ENCODE peak calls at places on chromosomes 3 and 15, in nine cellular contexts. D is H1, W is A549, E is SK-N-SH, J is HepG2, U is endothelial cell of umbilical vein, L is K562, T is HCT116, V is GM12878. F is an unnamed sample.

GRCh38 chr15:67033012-67033411 is 32.4 kb upstream of the SMAD3 start:
- DNase-seq in T (no peak), V (no peak), L (no peak), W (no peak), U (no peak), E (no peak), J (no peak), D (no peak), F (no peak)

GRCh38 chr3:114392831-114393230 is 99.0 kb downstream of the TIGIT start:
- DNase-seq in J (no peak), U (no peak), E (no peak), V (no peak), L (no peak), W (no peak), T (no peak), D (no peak), F (no peak)

GRCh38 chr3:73086071-73086494 is 24.6 kb downstream of the EBLN2 start:
- DNase-seq in J (peak), W (peak), D (peak), T (peak), E (peak), U (peak), V (no peak), L (peak), F (peak)

GRCh38 chr3:105944721-105945120 is 75.9 kb upstream of the CBLB start:
- DNase-seq in U (no peak), W (peak), D (no peak), E (no peak), L (no peak), J (peak), T (no peak), V (no peak), F (no peak)

GRCh38 chr15:74062236-74062635 is 20.1 kb downstream of the GOLGA6A start:
- DNase-seq in W (no peak), L (no peak), U (no peak), T (no peak), D (no peak), J (no peak), V (no peak), E (no peak), F (no peak)

GRCh38 chr15:50307799-50308198 is 42.3 kb upstream of the HDC start:
- DNase-seq in D (no peak), U (no peak), W (no peak), L (no peak), E (no peak), V (no peak), T (no peak), J (no peak), F (no peak)

GRCh38 chr3:134381836-134382442 is 7.7 kb upstream of the AMOTL2 start:
- DNase-seq in T (no peak), V (no peak), J (no peak), W (no peak), U (no peak), D (no peak), L (no peak), E (no peak), F (no peak)

GRCh38 chr15:32029862-32030781 is at the start of gene CHRNA7:
- DNase-seq in V (no peak), D (peak), W (peak), U (peak), T (peak), J (peak), E (peak), L (peak), F (peak)

GRCh38 chr15:68187559-68187958 is 17.6 kb downstream of the CALML4 start:
- DNase-seq in E (peak), U (peak), L (no peak), J (no peak), T (no peak), D (no peak), W (no peak), V (no peak), F (no peak)

GRCh38 chr15:100350434-100351226 is 8.9 kb upstream of the ADAMTS17 start:
- DNase-seq in J (peak), U (no peak), E (no peak), T (no peak), W (peak), V (no peak), D (no peak), L (no peak), F (peak)

GRCh38 chr15:65558997-65559760 is 28.9 kb downstream of the HACD3 start:
- DNase-seq in J (no peak), W (no peak), D (no peak), U (no peak), E (peak), T (no peak), L (no peak), V (no peak), F (no peak)

GRCh38 chr3:156728267-156728985 is 54.0 kb downstream of the TIPARP start:
- DNase-seq in W (peak), J (peak), L (no peak), V (no peak), T (no peak), D (no peak), U (no peak), E (no peak), F (no peak)

GRCh38 chr15:69468241-69469121 is 15.9 kb downstream of the RPLP1 start:
- DNase-seq in L (peak), T (no peak), J (no peak), V (no peak), W (no peak), D (peak), U (no peak), E (peak), F (peak)

DNA sequence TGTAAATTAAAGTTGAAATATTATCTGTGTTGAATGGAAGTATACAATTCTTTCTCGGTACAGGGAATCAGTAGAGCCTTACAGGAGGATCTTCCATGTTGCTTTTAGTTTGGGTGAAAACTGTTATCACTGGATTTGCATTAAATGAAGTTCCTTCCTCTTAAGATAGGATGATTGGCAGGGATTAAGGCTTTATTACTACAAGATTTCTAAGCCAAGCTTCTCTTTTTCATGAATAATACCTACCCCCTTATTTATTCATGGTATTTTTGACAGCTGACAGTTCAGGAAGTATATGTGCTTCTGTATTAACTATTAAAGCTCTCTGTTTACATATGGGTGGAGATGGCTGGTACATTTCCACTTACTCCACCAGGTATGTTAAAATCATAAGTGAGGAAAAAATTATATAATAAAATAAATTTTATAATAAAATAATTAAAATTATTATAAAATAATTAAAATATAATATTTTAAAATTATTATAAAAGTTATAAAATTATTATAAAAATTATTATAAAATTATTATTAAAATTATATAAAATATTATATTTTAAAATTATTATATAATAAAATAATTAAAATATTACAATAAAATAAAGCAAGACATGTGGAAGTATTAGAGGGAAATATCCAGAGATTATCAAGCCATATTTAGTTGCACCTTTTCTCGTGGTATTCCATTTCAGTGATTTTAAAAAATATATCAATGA is 332.9 kb downstream of the ROBO2 start:
- DNase-seq in L (no peak), T (no peak), V (no peak), D (no peak), J (no peak), W (no peak), U (no peak), E (no peak), F (no peak)
- TF ChIP-seq MAX in L (no peak), T (no peak), V (no peak), D (no peak), J (no peak), W (no peak), U (no peak), E (no peak), F (no peak)

GRCh38 chr3:119560160-119560559 is 746 bp upstream of the CD80 start:
- DNase-seq in W (no peak), E (no peak), J (no peak), V (no peak), L (no peak), U (no peak), D (no peak), T (no peak), F (no peak)

GRCh38 chr3:119557192-119557873 is 2.1 kb downstream of the CD80 start:
- DNase-seq in E (no peak), T (no peak), J (no peak), U (no peak), V (no peak), L (no peak), W (no peak), D (no peak), F (no peak)

GRCh38 chr3:119559441-119559963 is at the start of gene CD80:
- DNase-seq in W (peak), J (peak), L (peak), U (peak), E (no peak), V (peak), T (peak), D (peak), F (peak)

GRCh38 chr3:119557874-119558264 is 1.5 kb downstream of the CD80 start:
- DNase-seq in W (no peak), T (no peak), E (no peak), L (peak), D (no peak), J (no peak), U (no peak), V (no peak), F (no peak)

DNA sequence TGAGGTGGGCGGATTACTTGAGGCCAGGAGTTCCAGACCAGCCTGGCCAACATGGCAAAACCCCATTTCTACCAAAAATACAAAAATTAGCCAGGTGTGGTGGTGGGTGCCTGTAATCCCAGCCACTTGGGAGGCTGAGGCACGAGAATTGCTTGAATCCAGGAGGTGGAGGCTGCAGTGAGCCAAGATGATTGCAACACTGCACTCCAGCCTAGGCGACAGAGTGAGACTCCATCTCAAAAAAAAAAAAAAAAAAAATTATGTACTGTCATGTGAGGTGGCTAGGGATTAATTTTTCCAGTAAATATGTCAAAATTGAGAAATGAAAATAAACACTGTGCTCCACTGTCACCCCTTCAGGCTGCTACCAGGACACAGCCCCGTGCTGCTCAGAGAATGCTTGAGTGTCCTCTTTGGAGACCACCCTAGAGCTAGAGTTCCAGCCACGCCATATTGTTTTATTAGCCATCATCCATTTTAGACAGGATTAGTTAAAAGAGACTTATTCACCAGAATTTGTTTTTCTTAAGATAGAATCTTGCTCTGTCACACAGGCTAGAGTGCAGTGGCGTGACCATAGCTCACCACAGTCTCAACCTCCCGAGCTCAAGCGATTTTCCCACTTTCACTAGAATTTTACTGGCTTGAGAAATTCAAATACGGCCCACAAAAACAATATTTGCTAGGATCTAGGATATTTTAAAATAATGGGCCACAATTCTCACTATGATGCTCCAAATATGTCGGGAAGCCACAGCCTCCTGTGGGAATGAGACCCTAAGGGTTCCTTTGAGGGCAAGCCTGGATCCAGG is 680 bp downstream of the CD80 start:
- DNase-seq in J (no peak), E (no peak), W (no peak), D (no peak), T (no peak), V (no peak), L (no peak), U (no peak), F (no peak)
- H3K4me3 ChIP-seq in J (no peak), E (no peak), W (no peak), D (no peak), T (no peak), V (peak), L (peak), U (no peak), F (no peak)

GRCh38 chr3:178062126-178062525 is 474.1 kb upstream of the KCNMB2 start:
- DNase-seq in U (peak), D (no peak), W (no peak), L (no peak), V (no peak), E (no peak), T (no peak), J (no peak), F (no peak)

GRCh38 chr3:178059124-178059523 is 477.1 kb upstream of the KCNMB2 start:
- DNase-seq in L (no peak), W (no peak), J (peak), V (no peak), T (no peak), E (no peak), D (no peak), U (no peak), F (no peak)

GRCh38 chr3:178060406-178060805 is 475.8 kb upstream of the KCNMB2 start:
- DNase-seq in J (no peak), E (no peak), L (no peak), U (no peak), T (no peak), W (no peak), V (no peak), D (no peak), F (no peak)

GRCh38 chr3:178058629-178059028 is 477.6 kb upstream of the KCNMB2 start:
- DNase-seq in W (no peak), U (no peak), E (no peak), J (peak), L (no peak), D (no peak), V (no peak), T (no peak), F (no peak)

DNA sequence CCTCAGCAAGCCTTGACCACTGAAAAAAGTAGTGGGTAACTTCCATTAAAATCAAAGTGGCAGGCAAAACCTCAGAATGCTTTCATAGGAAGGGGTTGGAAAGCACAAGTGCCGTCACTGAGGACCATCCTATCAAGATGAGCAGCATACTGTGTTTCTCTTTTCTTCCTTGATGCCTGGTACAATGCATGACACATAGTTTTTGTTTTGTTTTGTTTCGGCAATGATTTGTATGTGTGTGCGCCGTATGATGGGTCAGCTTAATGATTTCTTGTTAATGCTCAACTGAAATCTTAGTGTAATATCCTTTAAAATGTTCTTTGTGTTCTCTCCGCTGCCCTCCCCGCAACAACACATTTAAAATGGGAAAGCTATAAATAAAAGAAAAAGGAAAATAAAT is 476.4 kb upstream of the KCNMB2 start:
- DNase-seq in U (no peak), V (no peak), D (no peak), L (no peak), E (no peak), J (no peak), W (no peak), T (no peak), F (no peak)
- TF ChIP-seq MAX in U (no peak), V (no peak), D (no peak), L (no peak), E (no peak), J (no peak), W (no peak), T (no peak), F (no peak)

GRCh38 chr3:121895121-121895520 is 920 bp downstream of the SLC15A2 start:
- DNase-seq in U (no peak), J (no peak), D (no peak), L (no peak), T (no peak), E (no peak), V (no peak), W (no peak), F (peak)

GRCh38 chr3:121897296-121897695 is 3.1 kb downstream of the SLC15A2 start:
- DNase-seq in T (no peak), W (no peak), L (no peak), D (no peak), V (no peak), E (no peak), U (no peak), J (no peak), F (no peak)

GRCh38 chr3:121896823-121897222 is 2.6 kb downstream of the SLC15A2 start:
- DNase-seq in T (no peak), E (no peak), U (no peak), V (no peak), W (no peak), J (no peak), L (no peak), D (no peak), F (peak)

DNA sequence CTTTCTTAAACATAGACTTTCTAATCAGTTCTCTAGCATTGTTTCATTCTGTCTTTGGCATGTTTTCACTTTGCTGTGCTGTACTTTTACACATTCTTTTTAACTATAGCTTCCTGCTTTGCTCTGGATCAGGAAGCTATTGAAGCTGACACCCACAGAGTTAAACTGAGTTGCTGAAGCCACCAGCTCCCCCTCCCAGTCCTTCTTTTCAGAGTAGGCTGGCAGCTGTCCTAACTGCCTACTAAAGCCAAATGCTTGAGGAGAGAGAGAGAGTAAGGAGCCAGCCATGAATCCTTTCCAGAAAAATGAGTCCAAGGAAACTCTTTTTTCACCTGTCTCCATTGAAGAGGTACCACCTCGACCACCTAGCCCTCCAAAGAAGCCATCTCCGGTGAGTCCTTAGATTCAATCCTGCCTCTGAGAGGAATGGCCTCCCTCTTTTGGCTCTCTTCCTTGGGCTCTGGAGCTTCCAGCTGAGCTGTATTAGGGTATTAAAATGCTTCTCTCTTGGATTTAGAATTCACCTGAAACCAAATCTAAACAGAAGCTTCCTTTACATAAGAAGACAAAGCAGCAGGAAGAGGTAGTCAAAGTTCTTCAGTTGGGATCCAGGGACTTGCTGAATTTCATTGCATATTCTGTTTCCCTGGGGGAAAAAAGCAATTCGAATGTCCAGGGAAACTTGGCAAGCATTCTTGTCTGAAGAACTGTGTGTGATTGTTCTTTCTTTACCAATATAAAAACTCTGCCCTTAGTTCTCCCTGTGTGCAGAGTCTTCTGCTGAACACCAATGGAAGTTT is at the start of gene SLC15A2:
- DNase-seq in D (no peak), W (no peak), T (no peak), U (peak), E (no peak), L (no peak), V (no peak), J (no peak), F (no peak)
- H3K4me3 ChIP-seq in D (peak), W (no peak), T (no peak), U (no peak), E (no peak), L (no peak), V (no peak), J (no peak), F (no peak)

GRCh38 chr3:99487894-99488293 is 150.5 kb upstream of the COL8A1 start:
- DNase-seq in L (no peak), U (no peak), V (no peak), D (no peak), W (no peak), J (no peak), T (no peak), E (no peak), F (no peak)

GRCh38 chr3:99484871-99485270 is 153.5 kb upstream of the COL8A1 start:
- DNase-seq in W (no peak), L (no peak), E (no peak), D (no peak), T (no peak), V (no peak), J (no peak), U (no peak), F (no peak)

GRCh38 chr3:99483841-99484240 is 154.6 kb upstream of the COL8A1 start:
- DNase-seq in E (no peak), L (no peak), U (no peak), W (no peak), T (no peak), J (no peak), D (no peak), V (no peak), F (no peak)

GRCh38 chr3:99482191-99482590 is 156.2 kb upstream of the COL8A1 start:
- DNase-seq in D (no peak), L (no peak), T (no peak), W (no peak), V (no peak), E (no peak), J (no peak), U (peak), F (no peak)

DNA sequence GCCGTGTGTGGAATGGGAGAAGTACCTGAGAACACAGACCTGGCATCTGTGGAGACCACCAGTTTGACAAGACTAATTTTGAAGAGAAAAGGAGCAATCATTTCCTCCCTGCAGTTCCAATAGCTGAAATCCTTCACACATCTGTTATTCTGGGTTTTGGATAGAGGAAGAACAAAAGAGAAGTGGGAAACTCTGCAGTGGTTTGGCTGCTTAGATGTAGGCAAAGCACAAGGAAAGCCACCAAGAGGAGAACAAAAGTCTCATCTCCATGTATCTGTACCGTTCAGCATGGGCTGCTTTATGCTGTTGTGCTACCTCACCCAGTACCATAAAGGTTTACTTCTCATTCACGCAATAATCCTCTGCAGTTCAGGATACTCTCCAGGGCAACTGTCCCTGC is 153.1 kb upstream of the COL8A1 start:
- DNase-seq in U (no peak), D (no peak), L (no peak), T (no peak), V (no peak), J (no peak), W (no peak), E (no peak), F (no peak)
- TF ChIP-seq MAX in U (no peak), D (no peak), L (no peak), T (no peak), V (no peak), J (no peak), W (no peak), E (no peak), F (no peak)

DNA sequence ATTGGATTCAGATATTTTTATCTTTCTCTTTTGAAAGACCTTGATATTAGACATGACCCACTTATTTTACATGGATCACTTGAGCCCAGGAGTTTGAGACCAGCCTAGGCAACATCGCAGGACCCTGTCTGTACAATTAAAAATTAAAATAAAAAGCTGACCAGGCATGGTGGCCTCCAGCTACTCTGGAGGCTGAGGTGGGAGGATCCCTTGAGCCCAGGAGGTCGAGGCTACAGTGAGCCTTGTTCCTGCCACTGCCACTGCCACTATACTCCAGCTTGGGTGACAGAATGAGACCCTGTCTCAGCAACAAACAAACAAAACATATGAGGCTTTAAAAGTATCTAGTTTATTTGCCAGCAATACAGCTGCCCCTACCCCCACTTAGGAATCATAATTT is 1.6 kb downstream of the RNF7 start:
- DNase-seq in L (no peak), T (no peak), V (no peak), E (no peak), U (no peak), W (no peak), J (no peak), D (no peak), F (no peak)
- H3K4me3 ChIP-seq in L (peak), T (peak), V (peak), E (peak), U (peak), W (peak), J (peak), D (peak), F (peak)

F was measured in NB4.